ENCODE peak calls at places on chromosome 3, in eight cellular contexts. Y is suprapubic skin, C is omental fat pad, R is cardiac fibroblast, G is DND-41, A is epithelial cell of esophagus, H is GM13976, L is AG04449. I is an unnamed sample.

GRCh38 chr3:71684752-71685151 is 40.5 kb downstream of the EIF4E3 start:
- DNase-seq in R (peak; percentile 71), G (no peak), H (no peak), Y (no peak), A (peak; percentile 89), L (no peak), C (no peak), I (peak; percentile 94)

GRCh38 chr3:110343376-110343775 is 728.2 kb upstream of the NECTIN3 start:
- DNase-seq in H (no peak), G (no peak), R (peak; percentile 72), C (no peak), L (no peak), Y (no peak), A (peak; percentile 88), I (peak; percentile 89)

GRCh38 chr3:100260081-100260684 is 609 bp upstream of the TBC1D23 start:
- DNase-seq in Y (no peak), R (peak; percentile 73), A (peak; percentile 16), H (no peak), C (no peak), L (no peak), G (no peak), I (peak; percentile 22)

GRCh38 chr3:8767667-8768363 is 1.6 kb downstream of the OXTR start:
- DNase-seq in Y (no peak), L (no peak), A (peak; percentile 86), C (no peak), R (peak; percentile 24), H (peak; percentile 79), G (no peak), I (peak; percentile 22)

GRCh38 chr3:99637381-99638111 is 848 bp upstream of the COL8A1 start:
- DNase-seq in H (peak; percentile 11), A (peak; percentile 71), R (peak; percentile 92), C (no peak), G (no peak), L (no peak), Y (no peak), I (peak; percentile 80)

GRCh38 chr3:66722675-66723074 is 221.9 kb upstream of the LRIG1 start:
- DNase-seq in A (peak; percentile 47), L (no peak), G (no peak), Y (no peak), R (peak; percentile 95), C (no peak), H (no peak), I (no peak)

GRCh38 chr3:47910777-47911440 is 105.3 kb downstream of the MAP4 start:
- DNase-seq in H (no peak), R (peak; percentile 84), C (no peak), G (no peak), L (peak; percentile 62), A (peak; percentile 93), Y (no peak), I (peak; percentile 85)

GRCh38 chr3:132090921-132091320 is 56.1 kb upstream of the CPNE4 start:
- DNase-seq in G (no peak), L (no peak), R (peak; percentile 9), Y (no peak), A (peak; percentile 54), C (no peak), H (no peak), I (peak; percentile 59)

GRCh38 chr3:97981886-97982285 is 9.7 kb upstream of the RIOX2 start:
- DNase-seq in Y (no peak), A (no peak), R (peak; percentile 76), G (no peak), L (no peak), C (no peak), H (no peak), I (no peak)

GRCh38 chr3:14633819-14634424 is 17.6 kb upstream of the CCDC174 start:
- DNase-seq in C (peak; percentile 35), R (peak; percentile 77), A (peak; percentile 82), G (peak; percentile 57), Y (no peak), H (peak; percentile 71), L (no peak), I (peak; percentile 73)

GRCh38 chr3:59808431-59808830 is 758.6 kb upstream of the CFAP20DC start:
- DNase-seq in L (no peak), C (no peak), R (no peak), G (no peak), A (no peak), H (no peak), Y (no peak), I (no peak)

GRCh38 chr3:171967137-171967783 is 72.1 kb upstream of the FNDC3B start:
- DNase-seq in A (peak; percentile 64), L (peak; percentile 65), C (no peak), H (no peak), G (no peak), Y (no peak), R (peak; percentile 86), I (peak; percentile 89)

GRCh38 chr3:171461087-171461917 is 1.1 kb upstream of the TNIK start:
- DNase-seq in C (no peak), Y (no peak), L (no peak), A (peak; percentile 43), R (peak; percentile 63), G (no peak), H (peak; percentile 47), I (peak; percentile 72)

DNA sequence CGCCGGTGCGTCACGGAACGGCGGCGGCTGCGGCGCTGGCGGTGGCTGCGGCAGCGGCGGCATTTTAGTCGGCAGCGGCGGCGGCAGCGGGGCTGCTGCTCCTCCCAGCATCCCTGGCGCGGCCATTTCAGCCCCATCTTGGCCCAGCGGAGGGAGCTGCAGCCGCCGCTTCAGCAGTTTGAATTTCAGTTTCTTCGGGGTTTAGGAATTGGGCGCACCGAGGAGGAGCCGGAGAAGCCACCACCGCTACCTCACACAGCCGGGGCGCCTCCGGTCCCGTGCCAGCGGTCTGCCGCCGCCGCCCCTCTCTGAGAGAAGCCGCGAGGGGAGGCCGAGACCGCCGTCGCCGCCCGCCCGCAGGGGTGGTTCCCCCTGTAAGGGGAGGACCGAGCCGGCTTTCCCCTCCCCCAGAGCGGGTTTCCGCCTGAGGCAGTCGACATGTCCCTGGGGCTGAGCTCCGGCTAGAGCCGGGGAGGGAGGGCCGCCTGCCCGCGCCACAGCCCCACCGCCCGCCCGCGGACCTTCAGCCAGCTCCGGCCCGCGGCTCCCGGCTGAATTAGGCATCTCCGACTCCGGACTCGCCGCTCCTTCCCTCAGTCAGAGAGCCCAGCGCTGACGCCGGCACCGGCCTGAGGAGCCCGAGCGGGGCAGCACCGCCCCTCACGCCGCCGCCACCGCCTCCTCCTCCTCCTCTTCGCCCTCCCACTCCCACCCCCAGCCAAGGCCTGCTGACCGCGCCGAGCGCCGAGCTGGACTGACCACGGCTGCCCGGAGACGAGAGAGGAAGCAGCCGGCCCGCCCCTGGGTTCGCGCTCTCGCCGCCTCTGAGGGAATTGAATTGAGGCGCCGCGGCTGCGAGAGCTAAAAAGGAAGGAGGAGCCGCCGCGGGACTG is at the start of gene TSC22D2:
- DNase-seq in L (no peak), Y (peak; percentile 96), C (peak; percentile 57), H (peak; percentile 90), G (peak; percentile 95), A (peak; percentile 94), R (peak; percentile 95), I (peak; percentile 76)
- TF ChIP-seq CTCF in L (peak; percentile 26), Y (peak; percentile 24), C (no peak), H (no peak), G (peak; percentile 23), A (peak; percentile 18), R (no peak), I (peak; percentile 10)

DNA sequence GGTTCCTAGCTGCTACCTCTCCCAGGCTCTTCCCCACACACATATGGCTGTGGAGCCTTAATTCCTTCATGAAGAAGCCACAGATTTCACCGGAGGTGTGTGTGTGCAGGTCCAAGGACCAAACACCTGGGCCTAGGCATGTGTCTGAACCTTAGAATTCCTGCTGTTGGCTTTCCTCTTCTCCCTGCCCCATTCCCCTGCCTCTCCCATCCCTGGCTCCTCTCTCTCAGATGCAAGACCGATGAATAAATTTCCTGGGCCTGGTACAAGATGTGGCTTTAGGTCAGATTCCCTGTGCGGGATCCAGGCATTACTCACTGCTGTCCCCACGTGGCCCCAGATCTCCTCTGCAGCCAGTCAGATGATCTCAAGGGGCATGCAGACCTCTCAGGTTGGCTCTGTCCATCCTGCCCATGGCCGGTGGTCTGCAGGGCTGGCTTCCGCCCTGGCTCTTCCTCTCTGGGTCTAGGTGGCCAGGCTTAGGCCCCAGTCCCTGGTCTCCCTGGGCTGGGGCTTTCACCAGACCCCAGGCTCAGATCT is 20.4 kb downstream of the CCR9 start:
- DNase-seq in A (peak; percentile 22), C (no peak), H (no peak), G (no peak), R (peak; percentile 72), Y (peak; percentile 58), L (peak; percentile 28), I (peak; percentile 60)
- TF ChIP-seq CTCF in A (peak; percentile 32), C (no peak), H (peak; percentile 35), G (peak; percentile 14), R (peak; percentile 57), Y (no peak), L (peak; percentile 75), I (peak; percentile 54)

DNA sequence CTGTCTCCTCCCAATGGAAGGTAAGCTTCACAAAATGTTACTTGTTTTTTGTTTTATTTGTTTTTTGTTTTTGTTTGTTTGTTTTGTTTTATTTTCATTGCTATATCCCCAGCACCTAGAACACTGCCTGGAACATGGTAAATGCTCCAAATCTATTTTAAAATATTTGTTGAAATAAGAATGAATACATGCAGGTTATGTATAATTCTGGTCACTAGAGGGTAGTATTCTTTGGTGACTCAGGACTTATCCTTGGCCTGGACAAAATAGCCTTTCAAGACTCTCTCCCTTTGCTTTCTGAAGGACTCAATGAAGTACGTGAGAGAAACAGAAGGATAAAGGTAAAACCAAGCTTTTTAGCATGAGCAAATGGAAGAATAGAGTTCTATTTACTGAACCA is 46.9 kb upstream of the PPP2R3A start:
- DNase-seq in L (no peak), A (peak; percentile 53), G (no peak), C (no peak), H (no peak), Y (no peak), R (peak; percentile 70), I (peak; percentile 52)
- TF ChIP-seq CTCF in L (peak; percentile 42), A (peak; percentile 59), G (peak; percentile 37), C (no peak), H (no peak), Y (no peak), R (peak; percentile 17), I (peak; percentile 33)

GRCh38 chr3:57746156-57747125 is 9.7 kb upstream of the SLMAP start:
- DNase-seq in R (no peak), H (no peak), G (peak; percentile 14), L (no peak), Y (no peak), C (no peak), A (no peak), I (no peak)

GRCh38 chr3:57753016-57753415 is 3.1 kb upstream of the SLMAP start:
- DNase-seq in A (no peak), H (no peak), G (no peak), C (no peak), Y (no peak), R (no peak), L (no peak), I (no peak)

GRCh38 chr3:57745101-57745500 is 11.0 kb upstream of the SLMAP start:
- DNase-seq in H (no peak), G (no peak), A (no peak), Y (no peak), R (no peak), C (no peak), L (no peak), I (no peak)

GRCh38 chr3:57752307-57752706 is 3.8 kb upstream of the SLMAP start:
- DNase-seq in L (no peak), Y (no peak), G (no peak), R (peak; percentile 76), H (no peak), C (no peak), A (peak; percentile 92), I (peak; percentile 66)

DNA sequence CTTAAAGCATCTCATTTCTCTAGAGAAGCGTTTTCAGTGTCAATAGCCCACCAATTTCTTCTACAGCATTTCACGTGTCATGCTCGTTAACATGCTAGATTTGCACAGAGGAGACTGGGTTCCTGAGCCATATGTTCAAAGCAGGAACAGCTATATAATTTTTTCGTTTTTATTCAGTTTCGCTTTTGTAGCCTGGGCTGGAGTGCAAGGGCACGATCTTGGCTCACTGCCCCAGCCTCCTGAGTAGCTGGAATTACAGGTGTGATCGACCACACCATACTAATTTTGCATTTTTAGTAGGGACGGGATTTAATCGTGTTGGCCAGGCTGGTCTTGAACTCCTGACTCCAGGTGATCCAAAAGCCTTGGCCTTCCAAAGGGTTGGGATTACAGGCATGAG is 6.6 kb upstream of the SLMAP start:
- DNase-seq in C (no peak), Y (no peak), R (no peak), G (no peak), A (no peak), L (no peak), H (no peak), I (no peak)
- TF ChIP-seq CTCF in C (no peak), Y (no peak), R (no peak), G (no peak), A (no peak), L (no peak), H (no peak), I (no peak)

I was measured in MCF 10A.